ENCODE peak calls at places on chromosomes 5 and 9, in nine cellular contexts. V is GF-D8; S is stimulated activated effector memory CD8-positive, alpha-beta T cell treated with anti-CD3 and anti-CD28 coated beads, Interleukin-12 subunit alpha, Interleukin-12 subunit beta, amount 100 ng/mL, for 72 hours; K is naive thymus-derived CD8-positive, alpha-beta T cell; T is midbrain; I is AG08395; U is left cardiac atrium; Z is caudate nucleus; M is activated CD8-positive, alpha-beta memory T cell treated with anti-CD3 and anti-CD28 coated beads, Interleukin-2, amount 10 ng/mL, durations not matched to agents 7 days and 5 days. G is an unnamed sample.

GRCh38 chr9:95055851-95056551 is 261.5 kb downstream of the FANCC start:
- DNase-seq in U (no peak), V (no peak), T (peak; percentile 59), K (no peak), M (no peak), I (peak; percentile 41), Z (no peak), S (no peak), G (no peak)

GRCh38 chr5:31052937-31053658 is 140.4 kb upstream of the CDH6 start:
- DNase-seq in V (no peak), K (no peak), M (no peak), S (no peak), I (no peak), U (no peak), T (no peak), Z (no peak), G (no peak)

GRCh38 chr5:131268758-131269370 is 5.0 kb downstream of the CDC42SE2 start:
- DNase-seq in U (no peak), S (no peak), M (no peak), I (no peak), V (no peak), K (no peak), T (no peak), Z (no peak), G (no peak)

GRCh38 chr5:103774736-103775135 is 212.1 kb upstream of the NUDT12 start:
- DNase-seq in I (no peak), V (no peak), U (no peak), M (no peak), Z (no peak), T (no peak), K (no peak), S (no peak), G (peak; percentile 88)

GRCh38 chr5:56369333-56369947 is 136.3 kb upstream of the ANKRD55 start:
- DNase-seq in U (no peak), I (no peak), K (no peak), T (no peak), S (no peak), V (no peak), M (no peak), Z (no peak), G (no peak)

GRCh38 chr9:131997779-131998178 is 81.9 kb downstream of the MED27 start:
- DNase-seq in Z (no peak), M (no peak), T (peak; percentile 16), U (peak; percentile 66), I (peak; percentile 25), S (no peak), K (no peak), V (no peak), G (no peak)

GRCh38 chr9:76530458-76531100 is 71.6 kb downstream of the GCNT1 start:
- DNase-seq in K (no peak), U (peak; percentile 34), Z (no peak), I (peak; percentile 61), S (no peak), M (no peak), V (no peak), T (no peak), G (peak; percentile 90)

GRCh38 chr5:76386360-76386759 is 16.7 kb upstream of the IQGAP2 start:
- DNase-seq in V (no peak), K (no peak), I (no peak), T (no peak), M (no peak), S (no peak), U (no peak), Z (no peak), G (no peak)

GRCh38 chr5:140252470-140253126 is 50.3 kb downstream of the PFDN1 start:
- DNase-seq in K (no peak), V (no peak), M (no peak), Z (no peak), T (no peak), S (no peak), U (no peak), I (no peak), G (no peak)

GRCh38 chr5:61784337-61784736 is 452.3 kb downstream of the ZSWIM6 start:
- DNase-seq in Z (no peak), U (no peak), S (no peak), T (no peak), V (no peak), K (no peak), M (no peak), I (no peak), G (no peak)

GRCh38 chr5:180799194-180799593 is 3.4 kb downstream of the MGAT1 start:
- DNase-seq in Z (no peak), T (no peak), U (no peak), M (no peak), I (no peak), K (no peak), V (no peak), S (no peak), G (no peak)

GRCh38 chr5:146620663-146621051 is 104.7 kb upstream of the GPR151 start:
- DNase-seq in Z (no peak), M (no peak), I (no peak), U (no peak), K (no peak), T (peak; percentile 19), S (no peak), V (no peak), G (no peak)

GRCh38 chr5:1065891-1066650 is 45.8 kb downstream of the SLC12A7 start:
- DNase-seq in V (no peak), S (no peak), I (no peak), M (no peak), K (no peak), T (no peak), Z (no peak), U (no peak), G (peak; percentile 91)

G was measured in osteoblast.